ENCODE peak calls at places on chromosomes 11 and 22, in four cellular contexts. One of them, this sample, is unnamed.

GRCh38 chr11:112797072-112797471 is 164.1 kb upstream of the NCAM1 start:
- DNase-seq in mammary epithelial cell: no peak
- DNase-seq in PC-3: no peak
- DNase-seq in tibial artery: no peak
- DNase-seq in this sample: no peak

GRCh38 chr22:20179455-20180244 is 28.8 kb upstream of the CCDC188 start:
- DNase-seq in mammary epithelial cell: no peak
- DNase-seq in PC-3: no peak
- DNase-seq in tibial artery: no peak
- DNase-seq in this sample: no peak

GRCh38 chr22:29635734-29636357 is 32.4 kb downstream of the NF2 start:
- DNase-seq in mammary epithelial cell: peak
- DNase-seq in PC-3: peak
- DNase-seq in tibial artery: no peak
- DNase-seq in this sample: peak

GRCh38 chr22:50488006-50488677 is 1.5 kb downstream of the MIOX start:
- DNase-seq in mammary epithelial cell: no peak
- DNase-seq in PC-3: no peak
- DNase-seq in tibial artery: no peak
- DNase-seq in this sample: no peak

GRCh38 chr22:41998361-41999261 is at the start of gene WBP2NL:
- DNase-seq in mammary epithelial cell: peak
- DNase-seq in PC-3: peak
- DNase-seq in tibial artery: peak
- DNase-seq in this sample: peak

GRCh38 chr11:126318642-126319373 is 14.9 kb downstream of the DCPS start:
- DNase-seq in mammary epithelial cell: peak
- DNase-seq in PC-3: peak
- DNase-seq in tibial artery: peak
- DNase-seq in this sample: peak

GRCh38 chr11:2558402-2558801 is 113.6 kb downstream of the KCNQ1 start:
- DNase-seq in mammary epithelial cell: no peak
- DNase-seq in PC-3: no peak
- DNase-seq in tibial artery: no peak
- DNase-seq in this sample: no peak

GRCh38 chr11:128501576-128502549 is 85.5 kb downstream of the ETS1 start:
- DNase-seq in mammary epithelial cell: no peak
- DNase-seq in PC-3: peak
- DNase-seq in tibial artery: no peak
- DNase-seq in this sample: no peak

GRCh38 chr22:40345271-40345670 is 1.0 kb upstream of the ADSL start:
- DNase-seq in mammary epithelial cell: peak
- DNase-seq in PC-3: peak
- DNase-seq in tibial artery: no peak
- DNase-seq in this sample: peak

GRCh38 chr11:66190776-66191175 is 77.7 kb upstream of the RAB1B start:
- DNase-seq in mammary epithelial cell: no peak
- DNase-seq in PC-3: no peak
- DNase-seq in tibial artery: no peak
- DNase-seq in this sample: no peak

GRCh38 chr22:35630891-35631290 is 13.8 kb upstream of the MB start:
- DNase-seq in mammary epithelial cell: no peak
- DNase-seq in PC-3: no peak
- DNase-seq in tibial artery: no peak
- DNase-seq in this sample: no peak

GRCh38 chr11:131691558-131692041 is 321.2 kb downstream of the NTM start:
- DNase-seq in mammary epithelial cell: peak
- DNase-seq in PC-3: peak
- DNase-seq in tibial artery: no peak
- DNase-seq in this sample: peak

GRCh38 chr11:37957717-37958116 is 1359.7 kb upstream of the RAG2 start:
- DNase-seq in mammary epithelial cell: no peak
- DNase-seq in PC-3: no peak
- DNase-seq in tibial artery: no peak
- DNase-seq in this sample: no peak

GRCh38 chr11:7311903-7312302 is 60.2 kb downstream of the SYT9 start:
- DNase-seq in mammary epithelial cell: no peak
- DNase-seq in PC-3: no peak
- DNase-seq in tibial artery: no peak
- DNase-seq in this sample: no peak

GRCh38 chr11:95149659-95150294 is 60.1 kb downstream of the ENDOD1 start:
- DNase-seq in mammary epithelial cell: peak
- DNase-seq in PC-3: peak
- DNase-seq in tibial artery: no peak
- DNase-seq in this sample: peak

GRCh38 chr22:49574205-49574604 is 253.5 kb downstream of the BRD1 start:
- DNase-seq in mammary epithelial cell: no peak
- DNase-seq in PC-3: no peak
- DNase-seq in tibial artery: no peak
- DNase-seq in this sample: no peak

GRCh38 chr22:45441158-45441557 is 27.7 kb downstream of the RIBC2 start:
- DNase-seq in mammary epithelial cell: peak
- DNase-seq in PC-3: peak
- DNase-seq in tibial artery: peak
- DNase-seq in this sample: peak

GRCh38 chr22:19717691-19718254 is 3.5 kb downstream of the SEPTIN5 start:
- DNase-seq in mammary epithelial cell: peak
- DNase-seq in PC-3: peak
- DNase-seq in tibial artery: peak
- DNase-seq in this sample: no peak

GRCh38 chr11:106399075-106399500 is 321.6 kb downstream of the AASDHPPT start:
- DNase-seq in mammary epithelial cell: peak
- DNase-seq in PC-3: peak
- DNase-seq in tibial artery: peak
- DNase-seq in this sample: peak
- H3K27ac ChIP-seq in mammary epithelial cell: peak
- H3K27ac ChIP-seq in PC-3: peak
- H3K27ac ChIP-seq in tibial artery: no peak
- H3K27ac ChIP-seq in this sample: no peak

GRCh38 chr11:45855308-45855707 is 8.0 kb downstream of the CRY2 start:
- DNase-seq in mammary epithelial cell: no peak
- DNase-seq in PC-3: no peak
- DNase-seq in tibial artery: no peak
- DNase-seq in this sample: no peak

GRCh38 chr11:45853616-45854219 is 6.4 kb downstream of the CRY2 start:
- DNase-seq in mammary epithelial cell: no peak
- DNase-seq in PC-3: no peak
- DNase-seq in tibial artery: no peak
- DNase-seq in this sample: no peak

GRCh38 chr11:45850446-45850845 is 3.2 kb downstream of the CRY2 start:
- DNase-seq in mammary epithelial cell: no peak
- DNase-seq in PC-3: no peak
- DNase-seq in tibial artery: no peak
- DNase-seq in this sample: no peak

GRCh38 chr11:45852712-45853101 is 5.4 kb downstream of the CRY2 start:
- DNase-seq in mammary epithelial cell: no peak
- DNase-seq in PC-3: no peak
- DNase-seq in tibial artery: no peak
- DNase-seq in this sample: no peak

GRCh38 chr11:45852018-45852711 is 4.9 kb downstream of the CRY2 start:
- DNase-seq in mammary epithelial cell: no peak
- DNase-seq in PC-3: no peak
- DNase-seq in tibial artery: no peak
- DNase-seq in this sample: no peak
- H3K27ac ChIP-seq in mammary epithelial cell: no peak
- H3K27ac ChIP-seq in PC-3: no peak
- H3K27ac ChIP-seq in tibial artery: peak
- H3K27ac ChIP-seq in this sample: no peak

GRCh38 chr11:119615003-119615878 is 113.8 kb downstream of the NECTIN1 start:
- DNase-seq in mammary epithelial cell: peak
- DNase-seq in PC-3: peak
- DNase-seq in tibial artery: no peak
- DNase-seq in this sample: peak
- H3K27ac ChIP-seq in mammary epithelial cell: peak
- H3K27ac ChIP-seq in PC-3: peak
- H3K27ac ChIP-seq in tibial artery: no peak
- H3K27ac ChIP-seq in this sample: peak

DNA sequence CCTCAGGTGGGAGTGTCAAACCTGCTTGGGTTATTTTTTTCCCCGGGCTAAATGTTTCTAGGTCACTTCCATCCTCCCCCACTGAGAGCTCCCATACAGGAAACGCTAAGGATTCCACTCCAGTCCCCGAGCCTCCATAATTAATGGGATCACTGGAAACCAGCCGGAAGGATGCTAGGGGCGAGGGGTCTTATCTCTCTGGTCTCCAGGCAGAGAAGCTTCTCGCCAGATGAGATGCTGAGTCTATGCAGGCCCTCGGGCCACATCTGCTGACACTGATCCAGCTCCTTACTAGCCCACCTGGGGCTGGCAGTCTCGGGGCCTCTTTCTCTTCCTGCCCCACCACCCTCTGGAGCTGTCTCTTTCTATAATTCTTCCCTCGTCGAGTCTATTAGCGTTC is 125.9 kb upstream of the SYT13 start:
- DNase-seq in mammary epithelial cell: no peak
- DNase-seq in PC-3: no peak
- DNase-seq in tibial artery: no peak
- DNase-seq in this sample: no peak
- H3K27ac ChIP-seq in mammary epithelial cell: no peak
- H3K27ac ChIP-seq in PC-3: no peak
- H3K27ac ChIP-seq in tibial artery: no peak
- H3K27ac ChIP-seq in this sample: no peak

This sample was measured in foreskin keratinocyte.